ENCODE peak calls at places on chromosomes 4 and X, in nine cellular contexts. C is testis; G is uterus; T is CD8-positive, alpha-beta T cell; R is ascending aorta; B is tibial nerve; N is RWPE2; U is esophagus squamous epithelium; H is fibroblast of lung. O is an unnamed sample.

GRCh38 chr4:124783847-124784246 is 71.3 kb upstream of the ANKRD50 start:
- DNase-seq in T (no peak), C (no peak), B (no peak), G (no peak), R (no peak), N (no peak), U (no peak), H (peak; percentile 48), O (no peak)

GRCh38 chrX:3811331-3812311 is 98.2 kb upstream of the PRKX start:
- DNase-seq in R (no peak), T (peak; percentile 13), H (peak; percentile 39), U (no peak), G (peak; percentile 18), C (no peak), N (no peak), B (no peak), O (peak; percentile 14)

GRCh38 chrX:19709812-19710518 is 177.4 kb downstream of the SH3KBP1 start:
- DNase-seq in R (no peak), C (no peak), N (peak; percentile 73), H (peak; percentile 82), U (no peak), T (no peak), B (no peak), G (no peak), O (no peak)

GRCh38 chr4:13328591-13328990 is 155.5 kb downstream of the RAB28 start:
- DNase-seq in G (no peak), N (no peak), R (no peak), T (no peak), U (no peak), H (peak; percentile 61), B (no peak), C (no peak), O (no peak)

GRCh38 chr4:80422727-80423404 is 87.3 kb downstream of the CFAP299 start:
- DNase-seq in C (no peak), R (no peak), B (no peak), U (no peak), N (no peak), G (no peak), H (no peak), T (no peak), O (no peak)

GRCh38 chrX:111095974-111096870 is at the start of gene PAK3:
- DNase-seq in B (peak; percentile 25), T (no peak), N (peak; percentile 38), C (peak; percentile 73), U (no peak), H (peak; percentile 91), G (peak; percentile 80), R (peak; percentile 83), O (peak; percentile 58)

GRCh38 chrX:82813671-82814078 is 694.4 kb upstream of the POU3F4 start:
- DNase-seq in G (no peak), N (peak; percentile 34), H (peak; percentile 90), B (no peak), U (no peak), R (no peak), C (no peak), T (no peak), O (no peak)

GRCh38 chr4:6177587-6178197 is 22.7 kb downstream of the JAKMIP1 start:
- DNase-seq in N (no peak), C (peak; percentile 64), R (no peak), G (no peak), B (no peak), U (no peak), H (no peak), T (no peak), O (peak; percentile 66)

GRCh38 chrX:84336646-84337045 is 148.6 kb upstream of the RPS6KA6 start:
- DNase-seq in G (no peak), H (peak; percentile 51), T (no peak), N (no peak), U (no peak), R (no peak), B (no peak), C (no peak), O (no peak)

GRCh38 chr4:122661176-122661575 is 40.3 kb upstream of the IL21 start:
- DNase-seq in U (no peak), G (no peak), C (no peak), H (peak; percentile 29), T (no peak), N (no peak), R (no peak), B (no peak), O (no peak)

GRCh38 chr4:143362392-143363046 is 25.8 kb downstream of the GAB1 start:
- DNase-seq in H (no peak), C (no peak), B (no peak), R (no peak), T (no peak), U (no peak), N (no peak), G (no peak), O (no peak)

GRCh38 chr4:143358923-143359694 is 22.4 kb downstream of the GAB1 start:
- DNase-seq in H (peak; percentile 69), G (no peak), U (no peak), C (no peak), R (no peak), N (no peak), B (no peak), T (no peak), O (no peak)

GRCh38 chr4:143359794-143360193 is 23.1 kb downstream of the GAB1 start:
- DNase-seq in N (no peak), U (no peak), T (no peak), H (no peak), G (no peak), R (no peak), B (no peak), C (no peak), O (no peak)

GRCh38 chr4:143358419-143358818 is 21.7 kb downstream of the GAB1 start:
- DNase-seq in T (no peak), C (no peak), N (no peak), U (no peak), H (no peak), B (no peak), G (no peak), R (no peak), O (no peak)

DNA sequence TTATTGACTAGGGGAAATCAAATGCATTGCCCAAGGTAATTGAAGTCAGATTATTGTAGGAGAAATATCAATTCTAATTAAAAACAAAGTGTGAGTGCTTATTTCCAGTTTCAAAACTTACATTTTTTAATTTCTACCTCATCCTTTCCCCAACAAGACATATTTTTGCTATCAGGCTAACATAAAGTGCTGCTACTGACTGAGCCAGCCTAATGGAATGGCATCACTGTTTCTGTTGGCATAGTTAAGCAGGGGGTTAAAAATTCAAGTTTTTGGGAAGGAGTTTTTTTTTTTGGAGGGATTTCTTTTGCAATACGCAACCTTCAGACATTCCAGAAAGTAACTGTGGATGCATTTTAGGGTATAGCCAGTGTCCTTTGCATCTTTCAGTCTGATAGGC is 24.2 kb downstream of the GAB1 start:
- DNase-seq in H (peak; percentile 70), B (no peak), R (no peak), T (no peak), N (no peak), C (no peak), U (no peak), G (no peak), O (no peak)
- H3K4me3 ChIP-seq in H (no peak overlapping the region), B (no peak overlapping the region), R (peak overlapping the region; percentile 20), T (no peak overlapping the region), N (no peak overlapping the region), C (no peak overlapping the region), U (no peak overlapping the region), G (no peak overlapping the region), O (no peak overlapping the region)

GRCh38 chr4:169492436-169493163 is 119.8 kb downstream of the NEK1 start:
- DNase-seq in C (peak; percentile 29), G (no peak), U (no peak), H (peak; percentile 17), N (no peak), B (no peak), R (no peak), T (peak; percentile 3), O (peak; percentile 43)
- TF ChIP-seq CTCF in C (peak; percentile 62), G (peak; percentile 10), U (peak; percentile 17), H (peak; percentile 89), N (peak; percentile 80), B (peak; percentile 11), R (peak; percentile 40), T (peak; percentile 50), O (peak; percentile 88)

GRCh38 chr4:38802561-38803355 is 1.8 kb downstream of the TLR1 start:
- DNase-seq in U (no peak), R (no peak), B (no peak), C (no peak), H (no peak), N (no peak), T (no peak), G (no peak), O (no peak)
- H3K4me1 ChIP-seq in U (peaks cover 9% of the 10 kb centered on the region), R (no peaks in the 10 kb centered on the region), B (peaks cover 6% of the 10 kb centered on the region), C (peaks cover 3% of the 10 kb centered on the region), H (no peaks in the 10 kb centered on the region), N (no peaks in the 10 kb centered on the region), T (peaks cover 30% of the 10 kb centered on the region), G (no peaks in the 10 kb centered on the region), O (no peaks in the 10 kb centered on the region)

GRCh38 chr4:139902328-139903217 is 237.0 kb downstream of the MGST2 start:
- DNase-seq in R (no peak), B (no peak), C (peak; percentile 47), U (no peak), T (no peak), H (no peak), N (no peak), G (no peak), O (no peak)
- H3K4me3 ChIP-seq in R (peak overlapping the region; percentile 27), B (peak overlapping the region; percentile 9), C (peak overlapping the region; percentile 52), U (peak overlapping the region; percentile 13), T (no peak overlapping the region), H (peak overlapping the region; percentile 53), N (no peak overlapping the region), G (peak overlapping the region; percentile 41), O (no peak overlapping the region)

DNA sequence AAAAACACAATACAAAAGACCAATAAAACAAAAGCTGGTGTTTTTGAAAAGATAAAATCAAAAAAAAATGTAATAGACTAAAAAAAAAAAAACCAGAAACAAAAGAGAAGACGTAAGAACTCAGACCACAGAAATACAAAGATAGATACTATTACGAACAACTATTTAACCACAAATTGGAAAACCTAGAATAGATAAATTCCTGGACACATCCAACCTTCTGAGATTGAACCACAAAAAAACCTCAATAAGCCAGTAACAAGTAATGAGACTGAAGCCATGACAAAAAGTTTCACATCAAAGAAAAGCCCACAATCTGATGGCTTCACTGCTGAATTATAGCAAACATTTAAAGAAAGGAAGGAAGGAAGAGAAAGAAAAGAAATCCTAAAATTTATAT is 16.2 kb downstream of the RCHY1 start:
- DNase-seq in R (no peak), G (no peak), H (peak; percentile 70), C (no peak), B (no peak), U (no peak), T (no peak), N (no peak), O (no peak)
- TF ChIP-seq CTCF in R (no peak), G (no peak), H (no peak), C (no peak), B (no peak), U (no peak), T (no peak), N (no peak), O (no peak)